ENCODE peak calls at places on chromosome 14, in seven cellular contexts. A is A549, O is HCT116, I is H1, Y is HepG2, V is GM12878, L is K562. T is an unnamed sample.

GRCh38 chr14:37376944-37377609 is 179.3 kb downstream of the MIPOL1 start:
- DNase-seq in A (no peak), O (no peak), I (no peak), Y (no peak), V (no peak), L (no peak), T (no peak)

GRCh38 chr14:31265701-31266398 is 58.3 kb upstream of the HECTD1 start:
- DNase-seq in A (no peak), O (no peak), I (no peak), Y (peak; percentile 89), V (no peak), L (peak; percentile 23), T (peak; percentile 30)

GRCh38 chr14:28083456-28083855 is 683.1 kb upstream of the FOXG1 start:
- DNase-seq in A (no peak), O (no peak), I (no peak), Y (no peak), V (no peak), L (no peak), T (no peak)

GRCh38 chr14:55661029-55661428 is 81.0 kb downstream of the KTN1 start:
- DNase-seq in A (no peak), O (no peak), I (no peak), Y (no peak), V (no peak), L (no peak), T (no peak)

GRCh38 chr14:103141117-103141796 is 18.0 kb downstream of the TNFAIP2 start:
- DNase-seq in A (peak; percentile 78), O (peak; percentile 73), I (peak; percentile 89), Y (peak; percentile 54), V (no peak), L (peak; percentile 76), T (peak; percentile 38)

GRCh38 chr14:71592361-71592760 is 339.9 kb upstream of the RGS6 start:
- DNase-seq in A (no peak), O (no peak), I (no peak), Y (no peak), V (no peak), L (peak; percentile 14), T (no peak)

GRCh38 chr14:24928501-24928900 is 121.4 kb downstream of the STXBP6 start:
- DNase-seq in A (no peak), O (no peak), I (no peak), Y (no peak), V (no peak), L (no peak), T (peak; percentile 55)

GRCh38 chr14:58703149-58703509 is 65.4 kb downstream of the DACT1 start:
- DNase-seq in A (no peak), O (no peak), I (no peak), Y (no peak), V (no peak), L (no peak), T (no peak)

GRCh38 chr14:20391505-20391904 is 21.8 kb downstream of the TEP1 start:
- DNase-seq in A (no peak), O (no peak), I (no peak), Y (no peak), V (no peak), L (no peak), T (no peak)

GRCh38 chr14:61561657-61562276 is 133.5 kb upstream of the HIF1A start:
- DNase-seq in A (peak; percentile 95), O (peak; percentile 82), I (no peak), Y (peak; percentile 94), V (no peak), L (no peak), T (peak; percentile 99)

GRCh38 chr14:95327558-95328374 is 8.1 kb upstream of the CLMN start:
- DNase-seq in A (no peak), O (no peak), I (no peak), Y (no peak), V (peak; percentile 91), L (no peak), T (no peak)

GRCh38 chr14:44453433-44454171 is 53.5 kb downstream of the FSCB start:
- DNase-seq in A (peak; percentile 6), O (no peak), I (no peak), Y (no peak), V (no peak), L (no peak), T (no peak)

GRCh38 chr14:33714527-33715222 is 236.2 kb downstream of the EGLN3 start:
- DNase-seq in A (no peak), O (no peak), I (no peak), Y (no peak), V (no peak), L (no peak), T (no peak)

GRCh38 chr14:22168092-22168955 is 420.7 kb downstream of the DAD1 start:
- DNase-seq in A (no peak), O (no peak), I (no peak), Y (peak; percentile 29), V (no peak), L (no peak), T (peak; percentile 63)

GRCh38 chr14:49621114-49621881 is 699 bp downstream of the MGAT2 start:
- DNase-seq in A (peak; percentile 80), O (no peak), I (no peak), Y (no peak), V (no peak), L (peak; percentile 69), T (peak; percentile 28)

GRCh38 chr14:101233861-101234587 is 327.3 kb upstream of the DIO3 start:
- DNase-seq in A (no peak), O (no peak), I (no peak), Y (no peak), V (no peak), L (no peak), T (no peak)

GRCh38 chr14:64266206-64266605 is 28.0 kb downstream of the ESR2 start:
- DNase-seq in A (no peak), O (no peak), I (no peak), Y (no peak), V (no peak), L (peak; percentile 38), T (peak; percentile 77)

GRCh38 chr14:23297878-23298277 is 4.8 kb downstream of the PPP1R3E start:
- DNase-seq in A (no peak), O (no peak), I (no peak), Y (no peak), V (no peak), L (no peak), T (no peak)

GRCh38 chr14:93965968-93966474 is 10.3 kb downstream of the ASB2 start:
- DNase-seq in A (no peak), O (no peak), I (no peak), Y (no peak), V (no peak), L (no peak), T (no peak)

GRCh38 chr14:104335176-104335575 is 196.8 kb downstream of the KIF26A start:
- DNase-seq in A (no peak), O (no peak), I (no peak), Y (no peak), V (no peak), L (no peak), T (no peak)

GRCh38 chr14:96072746-96073145 is 33.6 kb downstream of the C14orf132 start:
- DNase-seq in A (no peak), O (no peak), I (no peak), Y (no peak), V (no peak), L (no peak), T (no peak)

DNA sequence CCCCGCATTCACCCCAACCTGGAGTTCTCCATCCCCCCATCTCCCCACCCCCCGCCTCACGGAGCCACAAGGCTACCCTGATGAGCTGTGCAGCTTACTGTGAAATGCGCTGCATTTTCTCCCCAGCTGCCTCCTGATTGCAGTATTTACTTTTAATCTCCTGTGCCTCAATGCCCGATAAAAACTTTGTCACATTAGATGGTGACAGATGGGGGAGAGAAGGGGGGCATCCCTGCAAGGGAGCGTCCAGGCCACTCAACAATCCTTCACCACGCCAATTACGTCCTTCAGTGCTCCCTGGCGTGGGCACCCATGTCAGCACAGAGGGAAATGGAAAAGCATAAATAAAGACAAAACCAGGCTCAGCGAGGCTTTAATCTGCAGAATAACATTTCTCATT is 186.9 kb upstream of the VASH1 start:
- DNase-seq in A (no peak), O (no peak), I (no peak), Y (no peak), V (no peak), L (no peak), T (no peak)
- H3K4me3 ChIP-seq in A (no peak overlapping the region), O (no peak overlapping the region), I (no peak overlapping the region), Y (no peak overlapping the region), V (no peak overlapping the region), L (no peak overlapping the region), T (no peak overlapping the region)

GRCh38 chr14:32596390-32596789 is 267.3 kb downstream of the AKAP6 start:
- DNase-seq in A (no peak), O (no peak), I (no peak), Y (no peak), V (no peak), L (no peak), T (no peak)

GRCh38 chr14:32594766-32595165 is 265.7 kb downstream of the AKAP6 start:
- DNase-seq in A (no peak), O (no peak), I (no peak), Y (no peak), V (no peak), L (no peak), T (peak; percentile 24)

GRCh38 chr14:32595496-32595895 is 266.4 kb downstream of the AKAP6 start:
- DNase-seq in A (no peak), O (no peak), I (no peak), Y (no peak), V (no peak), L (no peak), T (no peak)

GRCh38 chr14:32590157-32590556 is 261.1 kb downstream of the AKAP6 start:
- DNase-seq in A (no peak), O (no peak), I (no peak), Y (no peak), V (no peak), L (no peak), T (no peak)

GRCh38 chr14:32593290-32593942 is 264.3 kb downstream of the AKAP6 start:
- DNase-seq in A (peak; percentile 12), O (no peak), I (no peak), Y (no peak), V (no peak), L (no peak), T (peak; percentile 69)
- TF ChIP-seq CEBPB in A (no peak), O (no peak), I (no peak), Y (no peak), V (no peak), L (no peak), T (no peak)

GRCh38 chr14:105419055-105419304 is 647 bp upstream of the MTA1 start:
- DNase-seq in A (no peak), O (no peak), I (no peak), Y (no peak), V (no peak), L (no peak), T (no peak)
- H3K4me3 ChIP-seq in A (peak overlapping the region; percentile 97), O (peak overlapping the region; percentile 67), I (peak overlapping the region; percentile 74), Y (peak overlapping the region; percentile 89), V (peak overlapping the region; percentile 90), L (peak overlapping the region; percentile 54), T (peak overlapping the region; percentile 87)

DNA sequence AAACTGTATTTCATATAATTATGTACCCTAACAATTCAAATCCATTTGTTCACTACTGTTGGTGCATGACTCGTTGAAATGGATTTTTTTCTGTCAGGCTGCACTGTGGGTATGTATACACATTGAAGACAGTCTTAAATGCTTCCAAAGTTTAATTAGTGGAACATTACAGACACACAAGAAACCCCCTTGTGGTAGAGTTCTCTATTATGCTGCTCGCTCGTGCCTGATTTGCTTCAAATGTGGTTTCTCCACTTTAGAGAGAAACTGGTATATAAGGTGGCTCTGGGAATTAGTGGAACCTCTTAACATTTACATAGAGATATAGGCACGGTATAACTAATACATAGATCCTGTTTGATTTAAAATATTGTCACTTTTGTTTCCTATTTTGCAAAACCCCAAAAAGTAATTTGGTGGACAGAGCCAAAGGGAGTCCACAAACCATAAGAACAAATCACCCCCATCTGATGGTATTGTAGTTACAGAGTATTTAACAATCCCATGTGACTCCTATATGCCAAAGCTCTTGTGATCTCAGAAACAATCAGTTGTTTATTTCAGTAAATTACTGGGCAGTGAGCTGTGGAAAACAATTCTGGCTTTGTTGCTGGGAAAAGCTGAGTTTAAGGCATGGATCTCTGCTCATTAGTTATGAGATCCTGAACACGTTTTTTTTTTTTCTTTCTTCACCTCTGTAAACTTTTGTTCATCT is 159.5 kb downstream of the BRMS1L start:
- DNase-seq in A (peak; percentile 19), O (peak; percentile 15), I (no peak), Y (no peak), V (peak; percentile 41), L (no peak), T (no peak)
- TF ChIP-seq CEBPB in A (no peak), O (no peak), I (no peak), Y (no peak), V (no peak), L (no peak), T (no peak)